ENCODE peak calls at places on chromosomes 3 and 15, in four cellular contexts. B, W, Z and L are unnamed samples.

GRCh38 chr3:68728343-68728742 is 204.0 kb downstream of the TAFA4 start:
- DNase-seq in B (no peak), W (no peak), Z (no peak), L (no peak)

GRCh38 chr3:52055537-52056351 is 627 bp downstream of the DUSP7 start:
- DNase-seq in B (peak), W (no peak), Z (peak), L (peak)

GRCh38 chr3:197021729-197022404 is 7.8 kb downstream of the MELTF start:
- DNase-seq in B (no peak), W (no peak), Z (no peak), L (no peak)

GRCh38 chr3:46725663-46726314 is 8.1 kb upstream of the PRSS50 start:
- DNase-seq in B (no peak), W (no peak), Z (no peak), L (no peak)

GRCh38 chr15:63176302-63176701 is 13.1 kb upstream of the RAB8B start:
- DNase-seq in B (no peak), W (no peak), Z (no peak), L (no peak)

GRCh38 chr3:122536634-122537033 is 21.9 kb upstream of the KPNA1 start:
- DNase-seq in B (no peak), W (no peak), Z (no peak), L (no peak)

GRCh38 chr15:75673426-75674247 is 25.9 kb downstream of the SNX33 start:
- DNase-seq in B (no peak), W (no peak), Z (no peak), L (no peak)

GRCh38 chr3:4776980-4777581 is 202.2 kb upstream of the BHLHE40 start:
- DNase-seq in B (no peak), W (no peak), Z (no peak), L (peak)

GRCh38 chr3:4884901-4885300 is 94.3 kb upstream of the BHLHE40 start:
- DNase-seq in B (no peak), W (no peak), Z (no peak), L (no peak)

GRCh38 chr3:43268636-43269035 is 17.7 kb upstream of the SNRK start:
- DNase-seq in B (no peak), W (no peak), Z (no peak), L (no peak)

GRCh38 chr15:60396100-60396499 is 1.7 kb downstream of the ANXA2 start:
- DNase-seq in B (no peak), W (no peak), Z (no peak), L (no peak)

GRCh38 chr3:131402391-131403039 is 20.9 kb downstream of the NUDT16 start:
- DNase-seq in B (no peak), W (no peak), Z (no peak), L (peak)

GRCh38 chr3:101850327-101851048 is 1.2 kb downstream of the NFKBIZ start:
- DNase-seq in B (no peak), W (no peak), Z (no peak), L (peak)

GRCh38 chr3:15983232-15983631 is 185.5 kb upstream of the ANKRD28 start:
- DNase-seq in B (no peak), W (no peak), Z (no peak), L (no peak)

GRCh38 chr3:16048435-16049318 is 125.8 kb upstream of the GALNT15 start:
- DNase-seq in B (peak), W (peak), Z (peak), L (peak)

GRCh38 chr3:70805044-70805732 is 492.8 kb upstream of the MDFIC2 start:
- DNase-seq in B (no peak), W (no peak), Z (no peak), L (peak)

GRCh38 chr3:194851254-194851653 is 165.6 kb downstream of the FAM43A start:
- DNase-seq in B (no peak), W (no peak), Z (no peak), L (no peak)

GRCh38 chr3:42549131-42549530 is 32.6 kb downstream of the SEC22C start:
- DNase-seq in B (no peak), W (no peak), Z (no peak), L (no peak)

GRCh38 chr3:66803206-66803605 is 194.9 kb upstream of the KBTBD8 start:
- DNase-seq in B (no peak), W (no peak), Z (no peak), L (peak)

GRCh38 chr15:85587707-85588441 is 206.9 kb downstream of the KLHL25 start:
- DNase-seq in B (no peak), W (no peak), Z (no peak), L (peak)

GRCh38 chr3:100042577-100042981 is 71.7 kb downstream of the FILIP1L start:
- DNase-seq in B (no peak), W (no peak), Z (no peak), L (no peak)

GRCh38 chr15:44535509-44536297 is 1.2 kb upstream of the EIF3J start:
- DNase-seq in B (peak), W (no peak), Z (no peak), L (no peak)

GRCh38 chr15:90087454-90088154 is 14.7 kb downstream of the IDH2 start:
- DNase-seq in B (peak), W (no peak), Z (peak), L (peak)

GRCh38 chr3:169769287-169770181 is at the start of gene ACTRT3:
- DNase-seq in B (peak), W (no peak), Z (no peak), L (peak)

GRCh38 chr3:100040846-100041245 is 73.5 kb downstream of the FILIP1L start:
- DNase-seq in B (no peak), W (no peak), Z (no peak), L (no peak)

GRCh38 chr15:76327191-76328105 is 9.1 kb upstream of the ISL2 start:
- DNase-seq in B (no peak), W (no peak), Z (no peak), L (no peak)

GRCh38 chr3:149377408-149378111 is at the start of gene TM4SF1:
- DNase-seq in B (peak), W (no peak), Z (no peak), L (peak)

GRCh38 chr15:60695713-60696522 is 217.0 kb upstream of the ICE2 start:
- DNase-seq in B (no peak), W (no peak), Z (no peak), L (no peak)

GRCh38 chr15:68054658-68055223 is 626 bp downstream of the PIAS1 start:
- DNase-seq in B (peak), W (peak), Z (peak), L (peak)

GRCh38 chr3:58009749-58010535 is 1.7 kb downstream of the FLNB start:
- DNase-seq in B (no peak), W (no peak), Z (no peak), L (no peak)

GRCh38 chr3:13004376-13004775 is 68.9 kb downstream of the IQSEC1 start:
- DNase-seq in B (no peak), W (no peak), Z (no peak), L (no peak)

GRCh38 chr3:42704136-42704841 is 1.7 kb upstream of the HHATL start:
- DNase-seq in B (no peak), W (no peak), Z (no peak), L (no peak)

GRCh38 chr3:182357928-182358327 is 435.4 kb upstream of the ATP11B start:
- DNase-seq in B (no peak), W (peak), Z (no peak), L (no peak)

GRCh38 chr3:112003321-112004080 is 4.8 kb downstream of the TAGLN3 start:
- DNase-seq in B (no peak), W (no peak), Z (no peak), L (no peak)

GRCh38 chr15:85890620-85890980 is 95.9 kb upstream of the KLHL25 start:
- DNase-seq in B (no peak), W (no peak), Z (no peak), L (no peak)

GRCh38 chr3:23671901-23672589 is 133.7 kb upstream of the UBE2E1 start:
- DNase-seq in B (no peak), W (no peak), Z (no peak), L (peak)
- H3K4me2 ChIP-seq in B (no peak), W (no peak), Z (no peak), L (peak)

DNA sequence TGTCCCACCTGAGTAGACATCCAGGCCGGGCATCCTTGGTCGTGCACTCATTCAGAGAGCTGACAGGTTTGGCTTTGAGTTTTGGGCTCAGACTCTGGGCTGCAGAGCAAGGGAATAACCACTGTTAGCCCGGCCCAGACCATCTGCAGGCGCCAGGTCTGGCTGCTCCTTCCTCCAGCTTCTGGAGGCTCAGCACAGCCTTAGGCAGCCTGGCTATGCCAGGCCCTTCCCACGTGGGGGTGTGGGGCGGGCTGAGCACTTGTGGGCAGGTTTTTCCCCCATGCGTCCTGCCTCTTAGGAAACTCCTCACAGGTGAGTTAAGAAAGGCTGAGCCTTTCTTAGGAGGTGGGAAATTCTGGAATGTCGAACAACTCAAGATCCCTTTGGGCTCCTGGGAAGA is 11.2 kb downstream of the PLA2G4B start:
- DNase-seq in B (no peak), W (no peak), Z (no peak), L (no peak)
- TF ChIP-seq POLR2AphosphoS5 in B (no peak), W (no peak), Z (no peak), L (no peak)

DNA sequence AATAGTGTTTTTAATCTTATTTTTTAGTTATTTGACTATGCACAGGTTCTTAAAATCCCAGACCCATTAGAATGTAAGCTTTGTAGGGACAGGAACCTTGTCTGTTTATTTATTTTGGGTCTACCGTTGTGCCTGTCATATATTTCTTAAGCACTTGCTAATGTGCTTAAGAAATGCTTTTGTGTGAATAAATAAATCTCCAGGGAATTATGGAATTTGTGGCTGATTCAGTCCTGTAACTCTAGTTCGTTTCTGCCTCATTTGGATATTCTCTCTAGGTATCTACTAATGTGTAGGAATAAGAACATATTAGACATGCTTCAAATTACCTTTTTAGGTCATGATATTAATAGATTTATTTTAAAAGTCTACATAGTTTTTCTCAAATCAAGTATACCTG is 161.6 kb downstream of the LPP start:
- DNase-seq in B (no peak), W (no peak), Z (no peak), L (no peak)
- TF ChIP-seq JUN in B (no peak), W (no peak), Z (no peak), L (no peak)

GRCh38 chr15:99062226-99062625 is 42.7 kb upstream of the SYNM start:
- DNase-seq in B (no peak), W (no peak), Z (no peak), L (no peak)

GRCh38 chr15:99058421-99058870 is 46.4 kb upstream of the SYNM start:
- DNase-seq in B (no peak), W (no peak), Z (no peak), L (no peak)

GRCh38 chr15:99057697-99058420 is 47.0 kb upstream of the SYNM start:
- DNase-seq in B (no peak), W (no peak), Z (no peak), L (peak)

GRCh38 chr15:99057020-99057419 is 47.9 kb upstream of the SYNM start:
- DNase-seq in B (no peak), W (no peak), Z (no peak), L (no peak)

DNA sequence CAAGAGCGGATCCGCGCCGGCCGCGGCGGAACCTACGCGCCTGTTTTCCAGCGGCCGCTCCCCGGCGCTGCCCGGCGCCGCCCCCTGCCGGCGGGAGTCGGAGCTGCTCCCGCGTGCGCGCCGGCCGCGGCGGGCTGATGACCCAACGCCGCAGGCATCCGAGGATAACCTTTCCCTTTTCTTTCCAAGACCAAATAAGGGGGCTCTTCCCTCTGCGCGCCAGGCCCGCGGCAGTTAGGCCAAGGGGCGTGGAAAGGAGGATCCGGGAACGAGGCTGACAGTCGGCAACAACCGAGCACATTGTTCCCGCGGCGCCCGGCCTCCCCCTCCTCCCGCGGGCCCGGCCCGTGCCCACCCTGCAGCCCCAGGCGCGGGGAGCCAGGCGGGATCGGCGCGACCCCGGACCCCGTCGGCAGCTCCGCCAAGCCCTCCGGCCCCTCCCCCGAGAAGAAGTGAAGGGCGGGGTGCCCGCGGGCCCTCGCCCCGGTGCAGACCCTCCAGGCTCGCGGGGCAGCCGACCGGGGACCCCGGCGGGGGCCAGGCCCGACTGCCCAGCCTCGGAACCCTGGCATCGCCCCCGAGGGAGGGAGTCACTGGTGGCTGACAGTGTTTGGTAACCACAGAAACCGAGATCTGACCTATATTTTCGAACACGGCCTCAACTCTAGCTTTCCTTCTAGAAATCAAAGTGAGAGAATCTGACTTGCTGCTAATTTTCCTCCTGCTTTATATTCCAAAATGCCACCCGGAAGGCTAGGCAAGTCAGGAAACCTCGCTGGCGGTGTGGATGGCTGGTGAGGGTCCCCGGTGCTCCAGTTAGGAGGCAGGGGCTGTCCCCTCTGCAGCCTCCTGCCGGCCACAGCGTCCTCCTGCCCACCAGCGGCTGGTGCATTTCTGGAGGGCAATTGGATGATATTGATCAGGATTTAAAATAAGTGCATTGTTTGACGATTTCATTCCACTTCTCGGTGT is 45.6 kb upstream of the SYNM start:
- DNase-seq in B (peak), W (peak), Z (peak), L (peak)
- H3K4me2 ChIP-seq in B (peak), W (peak), Z (no peak), L (peak)

GRCh38 chr3:177337548-177338331 is 140.5 kb upstream of the TBL1XR1 start:
- DNase-seq in B (no peak), W (no peak), Z (no peak), L (no peak)
- TF ChIP-seq POLR2AphosphoS5 in B (no peak), W (no peak), Z (no peak), L (no peak)

GRCh38 chr3:192915306-192915705 is 2.4 kb downstream of the MB21D2 start:
- DNase-seq in B (peak), W (no peak), Z (no peak), L (peak)
- TF ChIP-seq JUN in B (no peak), W (no peak), Z (no peak), L (no peak)